ENCODE peak calls at places on chromosomes 6 and 20, in ten cellular contexts. G is HepG2, L is sigmoid colon, J is right lobe of liver, D is IMR-90, S is body of pancreas, N is Peyer's patch, M is stomach, A is tibial nerve, I is upper lobe of left lung. H is an unnamed sample.

GRCh38 chr20:38171301-38172010 is 6.4 kb upstream of the TGM2 start:
- DNase-seq in M (no peak), S (no peak), D (peak), A (no peak), N (no peak), G (peak), I (no peak), L (peak), J (no peak), H (no peak)

GRCh38 chr6:41823178-41823577 is 35.7 kb downstream of the TOMM6 start:
- DNase-seq in N (no peak), L (no peak), D (no peak), A (no peak), I (no peak), J (no peak), M (no peak), G (no peak), S (no peak), H (no peak)

GRCh38 chr20:38049800-38050199 is 16.3 kb downstream of the RPRD1B start:
- DNase-seq in S (no peak), N (no peak), A (no peak), I (no peak), L (no peak), D (peak), M (no peak), G (peak), J (no peak), H (no peak)

GRCh38 chr6:113731528-113731927 is 125.6 kb upstream of the MARCKS start:
- DNase-seq in S (no peak), J (no peak), I (no peak), A (no peak), L (no peak), N (no peak), G (no peak), D (no peak), M (no peak), H (no peak)

GRCh38 chr6:3610896-3611295 is 140.6 kb downstream of the PXDC1 start:
- DNase-seq in A (no peak), D (no peak), I (no peak), S (no peak), M (no peak), G (no peak), N (no peak), J (no peak), L (no peak), H (no peak)

GRCh38 chr6:14876778-14877613 is 368.9 kb upstream of the JARID2 start:
- DNase-seq in I (no peak), J (no peak), D (peak), N (no peak), G (no peak), L (no peak), A (no peak), S (no peak), M (no peak), H (peak)

GRCh38 chr6:84568971-84569370 is 195.4 kb downstream of the TBX18 start:
- DNase-seq in L (no peak), I (no peak), N (no peak), S (no peak), J (no peak), G (no peak), D (peak), M (no peak), A (no peak), H (no peak)

GRCh38 chr20:10877345-10877744 is 203.5 kb upstream of the JAG1 start:
- DNase-seq in I (no peak), A (peak), D (no peak), J (no peak), S (peak), N (no peak), M (no peak), G (no peak), L (no peak), H (no peak)

GRCh38 chr20:51569815-51570741 is 27.6 kb upstream of the NFATC2 start:
- DNase-seq in M (no peak), N (no peak), I (no peak), J (no peak), S (no peak), L (no peak), A (no peak), G (peak), D (no peak), H (no peak)

GRCh38 chr20:31870703-31871601 is 518 bp downstream of the TTLL9 start:
- DNase-seq in I (no peak), M (peak), J (no peak), S (peak), N (no peak), L (no peak), G (no peak), A (no peak), D (no peak), H (no peak)

GRCh38 chr6:150033197-150033771 is 8.0 kb upstream of the RAET1L start:
- DNase-seq in G (no peak), M (no peak), D (no peak), N (no peak), L (no peak), A (no peak), S (no peak), J (no peak), I (no peak), H (no peak)

GRCh38 chr6:29760328-29760727 is 37.1 kb downstream of the HLA-F start:
- DNase-seq in D (no peak), S (no peak), A (no peak), N (no peak), I (no peak), L (no peak), M (no peak), G (no peak), J (no peak), H (no peak)

GRCh38 chr6:15555101-15556038 is 107.5 kb downstream of the DTNBP1 start:
- DNase-seq in A (no peak), G (no peak), L (no peak), N (no peak), M (no peak), S (no peak), I (no peak), D (no peak), J (no peak), H (no peak)

GRCh38 chr20:37282558-37282957 is 6.9 kb upstream of the MANBAL start:
- DNase-seq in M (no peak), J (no peak), N (no peak), I (no peak), S (no peak), G (no peak), L (peak), D (peak), A (no peak), H (no peak)

GRCh38 chr6:38348366-38348765 is 291.4 kb downstream of the BTBD9 start:
- DNase-seq in L (no peak), I (no peak), M (no peak), G (no peak), S (no peak), D (no peak), J (no peak), A (no peak), N (no peak), H (no peak)

GRCh38 chr6:166419717-166420116 is 37.0 kb upstream of the MPC1 start:
- DNase-seq in N (no peak), G (no peak), L (no peak), M (no peak), I (no peak), D (no peak), J (no peak), S (no peak), A (no peak), H (no peak)

GRCh38 chr6:166307082-166307980 is 861 bp downstream of the PRR18 start:
- DNase-seq in L (no peak), D (no peak), M (no peak), N (no peak), S (peak), A (no peak), I (no peak), J (no peak), G (no peak), H (no peak)

GRCh38 chr6:135941275-135941674 is 89.8 kb downstream of the PDE7B start:
- DNase-seq in S (no peak), J (no peak), A (no peak), I (no peak), L (no peak), M (no peak), G (no peak), D (peak), N (no peak), H (no peak)

GRCh38 chr6:160081398-160081797 is 40.2 kb upstream of the SLC22A1 start:
- DNase-seq in N (no peak), I (no peak), A (no peak), G (no peak), S (no peak), L (no peak), J (peak), M (no peak), D (no peak), H (no peak)

GRCh38 chr6:18386302-18386976 is 711 bp upstream of the RNF144B start:
- DNase-seq in I (peak), M (peak), D (peak), A (no peak), J (peak), N (no peak), S (peak), G (peak), L (no peak), H (no peak)

GRCh38 chr20:1813101-1813529 is 82.1 kb upstream of the SIRPA start:
- DNase-seq in I (peak), S (peak), L (peak), N (no peak), D (peak), M (peak), J (peak), G (peak), A (peak), H (peak)

GRCh38 chr20:37839432-37839827 is 63.5 kb upstream of the VSTM2L start:
- DNase-seq in J (no peak), S (no peak), M (no peak), N (no peak), A (no peak), G (no peak), D (no peak), L (no peak), I (no peak), H (no peak)

GRCh38 chr6:56683882-56684281 is 41.2 kb upstream of the DST start:
- DNase-seq in J (no peak), L (no peak), N (no peak), S (peak), G (peak), A (no peak), M (no peak), I (peak), D (peak), H (peak)

GRCh38 chr6:143339223-143339622 is 111.3 kb downstream of the ADAT2 start:
- DNase-seq in I (no peak), J (no peak), G (no peak), M (no peak), D (no peak), A (no peak), S (no peak), L (no peak), N (no peak), H (no peak)

GRCh38 chr6:133241088-133241900 is at the start of gene EYA4:
- DNase-seq in N (no peak), D (peak), S (peak), A (no peak), M (no peak), J (no peak), L (peak), G (no peak), I (no peak), H (no peak)

GRCh38 chr6:70838907-70839285 is 118.0 kb downstream of the B3GAT2 start:
- DNase-seq in M (no peak), N (no peak), J (no peak), G (peak), A (no peak), D (peak), L (no peak), I (no peak), S (no peak), H (no peak)

GRCh38 chr6:129108337-129108736 is 225.4 kb downstream of the LAMA2 start:
- DNase-seq in L (no peak), G (no peak), I (no peak), A (no peak), D (no peak), N (no peak), S (no peak), M (no peak), J (no peak), H (no peak)

GRCh38 chr6:145214570-145214969 is 520.8 kb downstream of the EPM2A start:
- DNase-seq in D (peak), N (no peak), J (no peak), A (no peak), I (no peak), M (no peak), G (peak), S (no peak), L (no peak), H (no peak)

GRCh38 chr20:62925420-62926228 is 681 bp downstream of the DIDO1 start:
- DNase-seq in L (no peak), A (no peak), J (peak), N (peak), D (peak), I (peak), S (peak), G (no peak), M (peak), H (no peak)

GRCh38 chr6:147711511-147711910 is 203.0 kb downstream of the SAMD5 start:
- DNase-seq in M (no peak), A (no peak), I (no peak), G (no peak), L (no peak), N (no peak), J (no peak), D (no peak), S (no peak), H (no peak)

GRCh38 chr6:28597924-28598323 is 72.2 kb downstream of the GPX5 start:
- DNase-seq in J (no peak), G (peak), S (no peak), N (no peak), L (no peak), D (no peak), M (no peak), I (no peak), A (no peak), H (no peak)

GRCh38 chr20:61753196-61753942 is 312.3 kb downstream of the TAF4 start:
- DNase-seq in M (no peak), A (no peak), G (no peak), S (no peak), N (no peak), L (peak), I (no peak), J (peak), D (peak), H (no peak)

GRCh38 chr20:45445805-45446562 is 23.6 kb upstream of the WFDC2 start:
- DNase-seq in M (no peak), N (no peak), L (no peak), G (peak), I (no peak), J (no peak), A (no peak), S (peak), D (no peak), H (no peak)

GRCh38 chr20:53080969-53081871 is 109.1 kb downstream of the TSHZ2 start:
- DNase-seq in J (peak), G (peak), A (no peak), I (peak), N (no peak), L (no peak), D (peak), S (peak), M (peak), H (no peak)

GRCh38 chr6:1524040-1524480 is 85.7 kb upstream of the FOXC1 start:
- DNase-seq in D (peak), G (no peak), M (peak), N (peak), S (peak), J (peak), I (peak), A (peak), L (no peak), H (peak)

GRCh38 chr6:64084201-64084663 is 448.6 kb downstream of the PHF3 start:
- DNase-seq in G (peak), S (no peak), N (no peak), J (no peak), I (no peak), D (no peak), M (no peak), A (no peak), L (no peak), H (no peak)

GRCh38 chr6:169070506-169071176 is 183.0 kb downstream of the THBS2 start:
- DNase-seq in D (peak), L (peak), G (peak), J (no peak), I (peak), N (peak), M (peak), S (peak), A (peak), H (peak)
- TF ChIP-seq CTCF in D (peak), L (no peak), G (no peak), J (no peak), I (no peak), N (no peak), M (no peak), S (no peak), A (no peak), H (no peak)

GRCh38 chr6:31532644-31533454 is 4.1 kb downstream of the MCCD1 start:
- DNase-seq in M (no peak), J (no peak), N (no peak), G (no peak), L (no peak), A (no peak), I (no peak), D (no peak), S (no peak), H (peak)

GRCh38 chr6:31535538-31536324 is 6.1 kb downstream of the DDX39B start:
- DNase-seq in S (no peak), N (no peak), I (no peak), J (no peak), G (no peak), L (no peak), A (no peak), D (no peak), M (no peak), H (no peak)

GRCh38 chr6:31534521-31535040 is 5.8 kb downstream of the MCCD1 start:
- DNase-seq in A (no peak), S (no peak), D (no peak), G (no peak), I (no peak), N (no peak), J (no peak), L (no peak), M (no peak), H (no peak)

GRCh38 chr6:31533455-31533841 is 4.7 kb downstream of the MCCD1 start:
- DNase-seq in J (no peak), G (no peak), A (no peak), I (no peak), S (no peak), M (no peak), N (no peak), D (no peak), L (no peak), H (no peak)

DNA sequence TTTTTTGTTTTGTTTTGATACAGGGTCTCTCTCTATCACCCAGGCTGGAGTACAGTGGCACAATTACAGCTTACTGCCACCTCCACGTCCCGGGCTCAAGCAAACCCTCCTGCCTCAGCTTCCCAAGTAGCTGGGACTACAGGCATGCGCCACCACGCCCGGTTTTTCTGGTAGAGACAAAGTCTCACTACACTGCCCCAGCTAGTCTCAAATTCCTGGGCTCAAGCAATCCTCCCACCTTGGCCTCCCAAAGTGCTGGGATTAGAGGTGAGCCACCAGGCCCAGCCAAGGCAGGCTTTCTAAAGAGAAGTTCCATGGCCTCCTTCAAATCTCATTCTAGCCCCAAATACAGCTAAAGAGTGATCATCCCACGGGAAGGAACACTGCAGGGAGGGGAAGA is 5.2 kb downstream of the MCCD1 start:
- DNase-seq in S (no peak), G (no peak), N (no peak), D (no peak), I (no peak), J (no peak), L (no peak), M (no peak), A (no peak), H (no peak)
- TF ChIP-seq POLR2A in S (no peak), G (peak), N (no peak), D (no peak), I (no peak), J (no peak), L (no peak), M (no peak), A (no peak), H (no peak)

DNA sequence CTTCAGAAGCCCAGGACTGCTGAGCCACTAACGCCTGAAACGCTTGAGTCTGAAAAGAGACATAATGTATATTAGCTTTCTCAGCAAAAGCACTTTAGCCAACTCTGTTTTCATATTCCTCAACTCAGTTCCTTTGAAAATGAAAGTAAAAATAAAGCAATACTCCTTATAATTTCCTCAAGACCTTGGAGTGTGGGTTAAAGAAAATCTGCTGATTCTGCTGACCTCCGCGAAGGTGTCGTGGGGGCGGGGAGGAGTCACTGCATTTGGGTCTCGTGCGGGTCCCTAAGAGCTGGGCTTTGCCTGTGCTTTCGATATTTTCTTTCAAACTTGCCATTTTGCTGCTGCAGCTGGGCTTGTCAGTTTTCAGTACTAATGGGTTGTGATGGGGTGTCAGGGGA is 142.2 kb upstream of the ARID1B start:
- DNase-seq in D (no peak), J (no peak), G (no peak), M (no peak), A (no peak), I (no peak), N (no peak), S (peak), L (no peak), H (no peak)
- TF ChIP-seq CTCF in D (no peak), J (no peak), G (no peak), M (no peak), A (no peak), I (no peak), N (no peak), S (no peak), L (no peak), H (no peak)

GRCh38 chr6:78484181-78485064 is 382.9 kb upstream of the IRAK1BP1 start:
- DNase-seq in N (no peak), I (no peak), L (no peak), S (no peak), D (no peak), M (no peak), A (no peak), G (no peak), J (no peak), H (no peak)

GRCh38 chr6:78487401-78487800 is 379.9 kb upstream of the IRAK1BP1 start:
- DNase-seq in L (no peak), A (no peak), D (peak), I (no peak), N (no peak), S (no peak), G (no peak), M (no peak), J (no peak), H (no peak)

GRCh38 chr6:78483546-78483945 is 383.8 kb upstream of the IRAK1BP1 start:
- DNase-seq in G (no peak), L (no peak), N (no peak), M (no peak), I (no peak), S (no peak), D (peak), J (no peak), A (no peak), H (no peak)

DNA sequence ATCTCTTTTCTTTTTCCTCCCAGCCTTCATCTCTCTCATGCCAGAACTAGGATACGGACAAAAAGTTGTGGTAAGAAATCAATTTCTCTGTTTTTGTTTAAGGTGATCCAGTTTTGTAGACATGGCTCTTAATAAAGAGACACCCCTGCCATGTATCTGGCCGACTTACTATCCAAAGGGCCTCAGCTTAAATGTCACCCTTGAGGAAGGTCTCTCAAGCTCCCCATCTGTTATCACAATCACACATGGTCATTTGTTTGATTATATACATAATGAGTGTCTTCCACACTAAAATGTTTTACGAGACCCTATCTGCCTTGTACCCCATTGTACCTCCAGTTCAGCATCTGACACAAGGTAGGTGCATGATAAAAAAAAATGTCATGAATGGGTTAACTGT is 384.2 kb upstream of the IRAK1BP1 start:
- DNase-seq in G (no peak), S (no peak), L (no peak), A (no peak), I (no peak), D (no peak), M (no peak), J (no peak), N (no peak), H (no peak)
- TF ChIP-seq POLR2A in G (no peak), S (no peak), L (no peak), A (no peak), I (no peak), D (no peak), M (no peak), J (no peak), N (no peak), H (no peak)

DNA sequence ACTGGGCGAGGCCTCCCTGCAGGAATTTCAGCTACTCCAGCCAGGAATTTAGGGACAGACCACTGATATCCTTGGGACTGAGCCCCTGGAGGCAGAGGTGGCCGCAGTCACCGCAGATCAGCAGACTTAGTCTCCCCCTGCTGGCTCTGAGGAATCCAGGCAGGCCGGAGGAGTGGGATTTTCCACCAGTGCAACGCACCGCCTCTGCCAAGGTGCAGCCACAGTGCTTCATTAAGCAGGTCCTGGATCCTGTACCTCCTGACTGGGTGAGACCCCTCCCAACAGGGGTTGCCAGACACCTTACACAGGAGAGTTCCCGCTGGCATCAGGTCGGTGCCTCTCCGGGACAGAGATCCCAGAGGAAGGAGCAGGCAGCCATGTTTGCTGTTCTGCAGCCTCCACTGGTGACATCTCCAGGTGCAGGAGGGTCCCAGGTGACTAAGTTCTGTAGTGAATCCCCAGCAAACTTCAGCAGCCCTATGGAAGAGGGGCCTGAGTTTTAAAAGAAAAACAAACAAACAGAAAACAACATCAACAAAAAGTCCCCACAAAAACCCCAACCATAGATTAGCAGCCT is 515.2 kb downstream of the FRK start:
- DNase-seq in L (no peak), I (no peak), A (no peak), D (no peak), N (no peak), G (peak), S (peak), J (no peak), M (no peak), H (no peak)
- TF ChIP-seq CTCF in L (no peak), I (no peak), A (no peak), D (peak), N (no peak), G (peak), S (no peak), J (no peak), M (no peak), H (no peak)